ENCODE peak calls at places on chromosomes 3 and 15, in nine cellular contexts. L is uterus, U is body of pancreas, E is A549, R is GM12891, C is ovary, S is transverse colon, G is Peyer's patch, T is HCT116. J is an unnamed sample.

GRCh38 chr3:53817211-53817610 is 29.0 kb downstream of the CHDH start:
- DNase-seq in C (peak), T (no peak), L (no peak), S (no peak), R (no peak), G (no peak), E (no peak), U (no peak), J (no peak)

GRCh38 chr15:74364936-74365618 is 2.4 kb downstream of the CYP11A1 start:
- DNase-seq in T (no peak), L (no peak), R (no peak), G (peak), E (no peak), S (no peak), C (no peak), U (no peak), J (no peak)

GRCh38 chr15:62940359-62940754 is 102.2 kb upstream of the TPM1 start:
- DNase-seq in C (no peak), U (no peak), E (no peak), S (no peak), T (no peak), L (peak), R (no peak), G (no peak), J (no peak)

GRCh38 chr3:124570232-124570631 is 160.0 kb upstream of the UMPS start:
- DNase-seq in L (no peak), T (no peak), E (no peak), C (no peak), U (no peak), S (no peak), G (no peak), R (no peak), J (no peak)

GRCh38 chr3:149536429-149536828 is 61.9 kb downstream of the TM4SF4 start:
- DNase-seq in U (peak), S (peak), T (no peak), E (peak), G (no peak), C (peak), L (peak), R (no peak), J (no peak)

GRCh38 chr3:38655708-38656300 is 6.3 kb upstream of the SCN5A start:
- DNase-seq in R (no peak), G (no peak), C (no peak), L (no peak), S (no peak), T (peak), U (no peak), E (peak), J (no peak)

GRCh38 chr3:39521456-39521855 is 54.0 kb downstream of the MOBP start:
- DNase-seq in U (no peak), S (no peak), R (no peak), C (no peak), T (no peak), L (no peak), G (no peak), E (no peak), J (no peak)

GRCh38 chr15:39156166-39156565 is 424.7 kb upstream of the THBS1 start:
- DNase-seq in L (peak), R (no peak), C (no peak), T (no peak), S (no peak), G (no peak), E (no peak), U (no peak), J (no peak)

GRCh38 chr3:69695933-69696332 is 43.3 kb upstream of the MITF start:
- DNase-seq in C (no peak), L (no peak), U (no peak), T (no peak), S (no peak), R (no peak), E (no peak), G (no peak), J (no peak)

GRCh38 chr3:13022348-13023250 is 50.6 kb downstream of the IQSEC1 start:
- DNase-seq in R (peak), L (peak), G (no peak), S (no peak), T (no peak), E (peak), U (no peak), C (peak), J (peak)

GRCh38 chr15:52527898-52528464 is 699 bp downstream of the MYO5A start:
- DNase-seq in G (peak), E (peak), T (no peak), S (peak), C (no peak), U (no peak), R (peak), L (peak), J (peak)

GRCh38 chr3:111936967-111937366 is 41.9 kb upstream of the ABHD10 start:
- DNase-seq in G (no peak), L (no peak), T (no peak), E (no peak), R (no peak), C (no peak), U (no peak), S (no peak), J (no peak)

GRCh38 chr3:46667061-46667621 is 26.3 kb downstream of the ALS2CL start:
- DNase-seq in T (no peak), S (peak), R (no peak), G (no peak), L (peak), U (peak), E (no peak), C (no peak), J (no peak)

GRCh38 chr3:174221155-174221554 is 638.0 kb upstream of the NAALADL2 start:
- DNase-seq in T (no peak), G (no peak), C (no peak), U (no peak), E (no peak), S (no peak), R (no peak), L (no peak), J (no peak)

GRCh38 chr3:100518983-100519382 is 26.6 kb downstream of the TMEM45A start:
- DNase-seq in R (no peak), S (no peak), L (no peak), U (no peak), C (no peak), G (no peak), E (no peak), T (no peak), J (no peak)

GRCh38 chr15:39918688-39919385 is 1.2 kb downstream of the GPR176 start:
- DNase-seq in E (no peak), G (no peak), U (no peak), R (no peak), C (no peak), S (no peak), T (no peak), L (no peak), J (peak)

GRCh38 chr15:101127503-101128076 is 124.3 kb downstream of the CHSY1 start:
- DNase-seq in E (no peak), L (peak), T (peak), U (peak), G (peak), C (peak), R (no peak), S (peak), J (peak)

GRCh38 chr3:51340989-51341636 is 44.0 kb upstream of the MANF start:
- DNase-seq in L (no peak), S (no peak), R (no peak), E (peak), G (no peak), U (no peak), T (peak), C (no peak), J (no peak)

GRCh38 chr15:95929232-95929846 is 401.2 kb upstream of the NR2F2 start:
- DNase-seq in T (no peak), R (peak), E (no peak), L (no peak), G (no peak), C (no peak), U (no peak), S (no peak), J (no peak)

GRCh38 chr3:65583203-65583602 is 455.5 kb downstream of the MAGI1 start:
- DNase-seq in R (no peak), U (no peak), T (no peak), L (no peak), C (no peak), E (no peak), S (no peak), G (no peak), J (no peak)

GRCh38 chr3:135801018-135801417 is 164.5 kb upstream of the PPP2R3A start:
- DNase-seq in C (no peak), R (no peak), U (no peak), G (no peak), E (no peak), S (peak), T (no peak), L (no peak), J (no peak)

GRCh38 chr15:45166792-45167630 is 20.8 kb downstream of the SHF start:
- DNase-seq in E (peak), G (peak), C (peak), S (peak), L (peak), R (peak), T (peak), U (peak), J (peak)

GRCh38 chr3:180912304-180913226 is at the start of gene FXR1:
- DNase-seq in L (peak), U (peak), R (peak), C (peak), T (peak), S (peak), G (peak), E (peak), J (peak)
- TF ChIP-seq POLR2A in L (peak), U (no peak), R (peak), C (peak), T (peak), S (peak), G (no peak), E (peak), J (peak)

GRCh38 chr3:45104715-45105711 is 41.2 kb downstream of the CDCP1 start:
- DNase-seq in E (no peak), C (no peak), S (no peak), R (no peak), U (no peak), L (no peak), G (no peak), T (no peak), J (no peak)
- TF ChIP-seq POLR2A in E (no peak), C (no peak), S (no peak), R (no peak), U (no peak), L (no peak), G (no peak), T (no peak), J (no peak)

GRCh38 chr3:50297896-50298725 is 1.1 kb downstream of the HYAL3 start:
- DNase-seq in T (no peak), L (peak), E (no peak), C (peak), R (no peak), S (no peak), U (no peak), G (no peak), J (no peak)

GRCh38 chr3:50297384-50297775 is 1.8 kb downstream of the HYAL3 start:
- DNase-seq in S (no peak), E (no peak), R (no peak), G (peak), C (peak), T (no peak), L (peak), U (no peak), J (no peak)

GRCh38 chr3:50299929-50300680 is 900 bp upstream of the HYAL3 start:
- DNase-seq in G (no peak), L (peak), E (no peak), R (no peak), T (no peak), U (no peak), C (no peak), S (no peak), J (no peak)

GRCh38 chr3:50299638-50299928 is 378 bp upstream of the HYAL3 start:
- DNase-seq in L (no peak), U (no peak), S (no peak), G (no peak), T (no peak), C (no peak), R (no peak), E (no peak), J (peak)

DNA sequence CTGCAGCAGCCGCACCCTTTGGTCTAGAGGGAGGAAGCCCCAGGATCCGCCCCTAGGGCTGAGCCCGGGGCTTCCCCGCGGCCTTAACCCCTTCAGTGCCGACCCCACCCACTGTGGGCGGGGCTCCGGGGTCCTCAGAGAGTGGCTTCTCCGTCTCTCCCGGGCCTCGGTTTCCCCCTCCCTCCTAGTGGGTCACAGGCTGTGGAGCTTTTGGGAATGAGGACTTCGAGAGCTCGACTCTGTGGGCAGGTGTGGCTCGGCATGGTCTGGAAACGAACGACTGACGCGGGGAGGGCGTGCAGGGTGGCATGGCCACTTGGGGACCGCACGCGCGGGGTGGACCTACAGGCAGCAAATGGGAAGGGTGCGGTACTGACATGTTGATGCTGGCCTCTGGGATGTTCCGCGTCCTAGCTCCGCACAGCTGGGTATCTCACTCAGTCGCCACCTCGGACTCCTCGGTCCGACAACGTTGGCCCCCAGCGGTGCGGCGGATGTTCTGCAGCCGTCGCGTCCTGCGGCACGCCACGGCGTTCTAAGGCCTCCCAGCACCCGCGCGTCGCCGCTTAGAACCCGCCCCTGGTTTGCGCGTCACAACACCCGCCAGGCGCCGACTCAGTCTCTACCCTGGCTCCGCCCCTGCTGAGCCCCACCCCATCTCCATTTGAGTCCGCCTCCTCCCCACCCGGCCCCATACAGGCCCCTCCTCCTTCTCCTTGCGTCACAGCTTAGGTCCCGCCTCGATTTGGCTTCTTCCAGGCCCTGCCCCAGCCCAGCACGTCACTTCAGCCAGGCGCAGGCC is at the start of the genes HYAL3 and NAA80:
- DNase-seq in G (peak), T (peak), S (peak), L (peak), R (peak), U (peak), C (peak), E (peak), J (peak)
- TF ChIP-seq POLR2A in G (peak), T (peak), S (peak), L (peak), R (peak), U (peak), C (peak), E (peak), J (peak)

DNA sequence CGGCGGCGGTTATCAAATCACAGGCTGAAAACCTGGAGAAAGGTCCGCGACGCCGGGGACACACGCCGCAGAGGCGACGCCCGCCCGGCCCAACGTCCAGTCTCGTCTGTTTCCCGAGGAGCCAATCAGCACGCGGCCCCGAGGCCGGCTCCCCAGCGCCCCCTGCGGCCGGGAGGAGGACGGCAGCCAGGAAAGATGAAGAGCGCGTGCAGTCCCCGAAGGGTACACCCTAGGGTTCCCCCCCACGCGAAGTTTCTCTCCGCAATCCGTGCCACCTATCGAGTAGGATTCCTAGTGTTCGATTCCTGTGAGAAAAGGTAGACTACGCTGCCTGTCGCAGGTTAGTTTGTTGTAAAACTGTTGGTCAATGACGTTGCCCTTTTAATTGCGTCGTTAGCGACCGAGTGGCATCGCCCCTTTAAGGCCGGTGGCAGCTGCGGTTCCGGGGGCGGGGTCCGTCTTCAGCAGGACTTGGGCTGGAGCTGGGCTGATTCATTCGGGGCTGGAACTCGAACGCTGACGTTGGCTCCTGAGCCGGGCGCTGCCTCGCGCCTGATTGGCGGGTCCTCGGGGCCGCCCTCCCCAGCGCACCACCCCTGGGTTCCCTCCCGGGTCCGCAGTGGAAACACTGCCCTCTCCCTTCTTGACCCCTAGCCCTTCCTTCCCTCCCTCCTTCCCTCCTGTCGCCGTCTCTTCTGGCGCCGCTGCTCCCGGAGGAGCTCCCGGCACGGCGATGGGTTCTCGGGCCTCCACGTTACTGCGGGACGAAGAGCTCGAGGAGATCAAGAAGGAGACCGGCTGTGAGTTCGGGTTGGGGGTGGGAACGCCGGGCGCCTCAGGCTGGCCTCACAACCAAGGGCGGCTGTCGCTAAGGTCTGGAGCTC is at the start of the genes CHP1 and EXD1:
- DNase-seq in C (peak), L (peak), R (peak), E (peak), U (peak), G (peak), S (peak), T (peak), J (peak)
- TF ChIP-seq POLR2A in C (peak), L (peak), R (peak), E (peak), U (peak), G (peak), S (peak), T (no peak), J (peak)

DNA sequence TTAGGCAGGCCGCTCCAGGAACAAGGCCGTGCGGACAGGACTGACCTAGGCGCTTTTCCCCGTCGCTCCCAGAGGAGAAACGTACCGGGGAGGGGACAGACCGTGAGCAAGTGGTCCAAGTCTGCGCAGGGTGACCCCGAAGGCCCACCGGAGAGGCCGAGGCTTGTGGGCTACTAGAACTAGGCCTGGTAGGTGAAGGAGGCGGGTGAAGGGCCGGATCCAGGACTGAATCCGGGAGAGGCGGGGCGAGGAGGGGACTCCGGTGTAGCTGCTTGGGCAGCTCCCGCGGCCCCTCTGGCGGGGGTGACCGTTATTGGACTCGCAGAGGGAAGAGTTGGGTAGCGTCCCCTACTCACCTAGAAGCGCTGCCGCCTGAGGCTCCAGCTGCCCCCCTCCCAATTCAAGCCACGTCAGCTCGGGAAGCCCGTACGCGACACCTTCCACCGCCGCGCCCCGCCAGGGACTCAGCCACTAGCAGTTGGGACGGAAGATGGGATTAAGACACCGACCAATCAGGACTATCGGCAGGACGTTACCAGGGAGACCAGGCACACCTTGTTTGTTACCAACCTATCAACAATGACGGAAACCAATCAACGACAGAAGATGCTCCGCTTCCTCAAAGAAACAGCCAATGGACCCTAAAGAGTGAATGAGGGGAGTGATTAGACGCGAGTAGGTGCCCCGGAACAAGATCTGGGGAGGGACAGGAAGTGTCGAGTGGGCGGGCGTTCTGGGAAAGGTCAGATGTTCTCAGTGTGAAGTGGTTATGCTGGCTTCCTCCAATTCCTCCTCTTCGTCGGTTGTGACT is at the start of gene GOLGB1:
- DNase-seq in E (peak), G (peak), L (peak), S (peak), R (peak), C (peak), U (peak), T (peak), J (peak)
- TF ChIP-seq POLR2A in E (peak), G (peak), L (peak), S (peak), R (peak), C (peak), U (peak), T (peak), J (peak)

GRCh38 chr3:134364936-134365765 is 9.1 kb downstream of the AMOTL2 start:
- DNase-seq in U (no peak), R (no peak), E (no peak), S (no peak), L (no peak), G (peak), C (no peak), T (no peak), J (no peak)
- TF ChIP-seq POLR2A in U (no peak), R (no peak), E (no peak), S (no peak), L (no peak), G (no peak), C (no peak), T (no peak), J (no peak)

DNA sequence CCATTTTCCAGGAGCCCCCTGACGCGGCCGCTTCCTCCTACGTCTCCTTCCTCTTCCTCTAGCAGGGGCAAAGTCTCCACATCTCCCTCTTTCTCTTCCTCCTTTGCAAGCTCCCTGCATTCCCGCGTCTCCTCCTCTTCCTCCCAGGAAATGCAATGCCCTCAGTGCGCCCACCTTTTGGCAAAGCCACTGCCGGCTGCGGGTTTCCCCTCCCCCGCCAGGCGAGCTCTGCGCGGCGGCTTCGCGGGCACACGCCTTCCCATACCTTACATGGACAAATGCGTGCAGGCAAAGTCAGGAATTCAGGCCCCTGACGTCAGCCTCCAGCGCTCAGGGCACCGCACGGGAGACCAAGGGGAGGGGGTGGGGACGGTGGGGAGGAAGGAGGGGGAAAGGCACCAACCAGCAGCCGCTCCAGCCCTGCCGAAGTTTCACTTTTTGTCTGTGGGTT is 434 bp upstream of the LPP start:
- DNase-seq in T (peak), U (peak), L (peak), R (peak), S (peak), C (peak), E (peak), G (peak), J (peak)
- TF ChIP-seq POLR2A in T (no peak), U (peak), L (peak), R (no peak), S (peak), C (no peak), E (peak), G (no peak), J (peak)